ENCODE peak calls at places on chromosomes 13 and 19, in four cellular contexts. One of them, this sample, is unnamed.

GRCh38 chr19:13163609-13164364 is 13.6 kb downstream of the IER2 start:
- DNase-seq in GM12878: no peak
- DNase-seq in SK-N-SH: peak; percentile 94
- DNase-seq in K562: peak; percentile 64
- DNase-seq in this sample: peak; percentile 80

GRCh38 chr19:12946092-12946845 is 607 bp downstream of the RAD23A start:
- DNase-seq in GM12878: no peak
- DNase-seq in SK-N-SH: peak; percentile 85
- DNase-seq in K562: peak; percentile 91
- DNase-seq in this sample: peak; percentile 89

GRCh38 chr13:69644447-69644846 is 463.2 kb upstream of the ATXN8OS start:
- DNase-seq in GM12878: no peak
- DNase-seq in SK-N-SH: no peak
- DNase-seq in K562: no peak
- DNase-seq in this sample: no peak

GRCh38 chr19:16807416-16808274 is 21.6 kb upstream of the SIN3B start:
- DNase-seq in GM12878: no peak
- DNase-seq in SK-N-SH: no peak
- DNase-seq in K562: no peak
- DNase-seq in this sample: no peak

GRCh38 chr13:39036212-39036611 is 1.7 kb downstream of the PROSER1 start:
- DNase-seq in GM12878: no peak
- DNase-seq in SK-N-SH: no peak
- DNase-seq in K562: no peak
- DNase-seq in this sample: no peak

GRCh38 chr19:1672038-1672768 is 19.8 kb upstream of the TCF3 start:
- DNase-seq in GM12878: no peak
- DNase-seq in SK-N-SH: peak; percentile 86
- DNase-seq in K562: peak; percentile 84
- DNase-seq in this sample: peak; percentile 62

GRCh38 chr19:41707502-41707812 is 969 bp upstream of the CEACAM5 start:
- DNase-seq in GM12878: no peak
- DNase-seq in SK-N-SH: no peak
- DNase-seq in K562: peak; percentile 17
- DNase-seq in this sample: peak; percentile 24

GRCh38 chr19:35901854-35902661 is at the start of gene HCST:
- DNase-seq in GM12878: no peak
- DNase-seq in SK-N-SH: no peak
- DNase-seq in K562: no peak
- DNase-seq in this sample: no peak

GRCh38 chr13:102721800-102722231 is 27.0 kb upstream of the METTL21C start:
- DNase-seq in GM12878: no peak
- DNase-seq in SK-N-SH: no peak
- DNase-seq in K562: no peak
- DNase-seq in this sample: no peak

GRCh38 chr19:3818479-3818878 is 32.3 kb upstream of the MATK start:
- DNase-seq in GM12878: no peak
- DNase-seq in SK-N-SH: no peak
- DNase-seq in K562: no peak
- DNase-seq in this sample: no peak

GRCh38 chr13:24709186-24709913 is 29.1 kb downstream of the ATP12A start:
- DNase-seq in GM12878: no peak
- DNase-seq in SK-N-SH: no peak
- DNase-seq in K562: no peak
- DNase-seq in this sample: no peak

GRCh38 chr13:97659602-97660001 is 225.6 kb downstream of the RAP2A start:
- DNase-seq in GM12878: no peak
- DNase-seq in SK-N-SH: peak; percentile 46
- DNase-seq in K562: no peak
- DNase-seq in this sample: peak; percentile 32

GRCh38 chr19:10290876-10291553 is 1.3 kb downstream of the ICAM5 start:
- DNase-seq in GM12878: no peak
- DNase-seq in SK-N-SH: peak; percentile 70
- DNase-seq in K562: peak; percentile 80
- DNase-seq in this sample: peak; percentile 73

GRCh38 chr13:37925878-37926473 is 56.4 kb upstream of the TRPC4 start:
- DNase-seq in GM12878: no peak
- DNase-seq in SK-N-SH: no peak
- DNase-seq in K562: no peak
- DNase-seq in this sample: no peak

GRCh38 chr13:98176777-98177608 is at the start of gene RNF113B:
- DNase-seq in GM12878: no peak
- DNase-seq in SK-N-SH: no peak
- DNase-seq in K562: no peak
- DNase-seq in this sample: no peak

GRCh38 chr19:55452381-55453325 is 8.8 kb downstream of the ISOC2 start:
- DNase-seq in GM12878: no peak
- DNase-seq in SK-N-SH: peak; percentile 98
- DNase-seq in K562: peak; percentile 90
- DNase-seq in this sample: peak; percentile 95

GRCh38 chr19:7699422-7700127 is 2.4 kb downstream of the FCER2 start:
- DNase-seq in GM12878: peak; percentile 73
- DNase-seq in SK-N-SH: no peak
- DNase-seq in K562: peak; percentile 80
- DNase-seq in this sample: no peak

GRCh38 chr13:39379667-39380655 is 223.0 kb downstream of the LHFPL6 start:
- DNase-seq in GM12878: no peak
- DNase-seq in SK-N-SH: no peak
- DNase-seq in K562: no peak
- DNase-seq in this sample: no peak

GRCh38 chr13:56735537-56735942 is 405.2 kb upstream of the PRR20A start:
- DNase-seq in GM12878: no peak
- DNase-seq in SK-N-SH: no peak
- DNase-seq in K562: no peak
- DNase-seq in this sample: peak; percentile 21

GRCh38 chr19:7214329-7215089 is 79.7 kb downstream of the INSR start:
- DNase-seq in GM12878: no peak
- DNase-seq in SK-N-SH: no peak
- DNase-seq in K562: no peak
- DNase-seq in this sample: no peak

GRCh38 chr19:14450168-14450874 is 17.2 kb downstream of the PKN1 start:
- DNase-seq in GM12878: no peak
- DNase-seq in SK-N-SH: peak; percentile 95
- DNase-seq in K562: peak; percentile 100
- DNase-seq in this sample: peak; percentile 100

GRCh38 chr19:27922970-27923369 is 1290.0 kb downstream of the UQCRFS1 start:
- DNase-seq in GM12878: no peak
- DNase-seq in SK-N-SH: no peak
- DNase-seq in K562: no peak
- DNase-seq in this sample: no peak

GRCh38 chr13:48675247-48675646 is 21.5 kb downstream of the CYSLTR2 start:
- DNase-seq in GM12878: no peak
- DNase-seq in SK-N-SH: no peak
- DNase-seq in K562: no peak
- DNase-seq in this sample: no peak

GRCh38 chr13:97192166-97192565 is 30.0 kb upstream of the MBNL2 start:
- DNase-seq in GM12878: no peak
- DNase-seq in SK-N-SH: no peak
- DNase-seq in K562: no peak
- DNase-seq in this sample: no peak

GRCh38 chr13:79423801-79424642 is 18.0 kb upstream of the RBM26 start:
- DNase-seq in GM12878: no peak
- DNase-seq in SK-N-SH: peak; percentile 45
- DNase-seq in K562: peak; percentile 11
- DNase-seq in this sample: no peak

GRCh38 chr13:58619396-58620113 is 988.0 kb downstream of the PCDH17 start:
- DNase-seq in GM12878: no peak
- DNase-seq in SK-N-SH: peak; percentile 60
- DNase-seq in K562: no peak
- DNase-seq in this sample: no peak

GRCh38 chr13:36915106-36915505 is 4.9 kb downstream of the SMAD9 start:
- DNase-seq in GM12878: no peak
- DNase-seq in SK-N-SH: peak; percentile 33
- DNase-seq in K562: no peak
- DNase-seq in this sample: no peak

GRCh38 chr13:99693351-99693750 is 192.1 kb downstream of the TM9SF2 start:
- DNase-seq in GM12878: no peak
- DNase-seq in SK-N-SH: no peak
- DNase-seq in K562: no peak
- DNase-seq in this sample: no peak

GRCh38 chr13:99694251-99694650 is 193.0 kb downstream of the TM9SF2 start:
- DNase-seq in GM12878: no peak
- DNase-seq in SK-N-SH: no peak
- DNase-seq in K562: no peak
- DNase-seq in this sample: no peak

GRCh38 chr13:99691552-99691951 is 190.3 kb downstream of the TM9SF2 start:
- DNase-seq in GM12878: no peak
- DNase-seq in SK-N-SH: no peak
- DNase-seq in K562: no peak
- DNase-seq in this sample: no peak

GRCh38 chr13:99692854-99693253 is 191.6 kb downstream of the TM9SF2 start:
- DNase-seq in GM12878: no peak
- DNase-seq in SK-N-SH: no peak
- DNase-seq in K562: no peak
- DNase-seq in this sample: no peak

DNA sequence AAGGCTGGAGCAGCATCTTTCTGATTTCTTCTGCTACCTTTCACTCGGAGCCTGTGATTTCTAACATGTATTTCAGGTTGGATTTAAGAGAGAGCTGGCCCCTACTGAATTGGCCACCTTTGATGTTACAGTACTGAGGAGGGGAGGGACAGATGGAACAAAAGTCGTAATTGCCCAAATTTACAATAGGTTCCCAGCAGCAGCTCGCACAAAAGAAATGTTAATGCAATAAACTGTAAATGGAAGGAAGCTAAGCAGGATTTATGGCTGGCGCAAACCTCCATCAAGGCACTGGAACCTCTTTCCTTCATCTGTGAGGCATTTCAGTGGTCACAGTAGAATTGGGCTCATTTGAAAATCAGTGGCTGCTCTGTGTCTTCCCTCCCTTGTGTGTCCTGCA is 192.5 kb downstream of the TM9SF2 start:
- DNase-seq in GM12878: no peak
- DNase-seq in SK-N-SH: no peak
- DNase-seq in K562: no peak
- DNase-seq in this sample: no peak
- TF ChIP-seq USF1 in GM12878: no peak
- TF ChIP-seq USF1 in SK-N-SH: no peak
- TF ChIP-seq USF1 in K562: no peak
- TF ChIP-seq USF1 in this sample: no peak

DNA sequence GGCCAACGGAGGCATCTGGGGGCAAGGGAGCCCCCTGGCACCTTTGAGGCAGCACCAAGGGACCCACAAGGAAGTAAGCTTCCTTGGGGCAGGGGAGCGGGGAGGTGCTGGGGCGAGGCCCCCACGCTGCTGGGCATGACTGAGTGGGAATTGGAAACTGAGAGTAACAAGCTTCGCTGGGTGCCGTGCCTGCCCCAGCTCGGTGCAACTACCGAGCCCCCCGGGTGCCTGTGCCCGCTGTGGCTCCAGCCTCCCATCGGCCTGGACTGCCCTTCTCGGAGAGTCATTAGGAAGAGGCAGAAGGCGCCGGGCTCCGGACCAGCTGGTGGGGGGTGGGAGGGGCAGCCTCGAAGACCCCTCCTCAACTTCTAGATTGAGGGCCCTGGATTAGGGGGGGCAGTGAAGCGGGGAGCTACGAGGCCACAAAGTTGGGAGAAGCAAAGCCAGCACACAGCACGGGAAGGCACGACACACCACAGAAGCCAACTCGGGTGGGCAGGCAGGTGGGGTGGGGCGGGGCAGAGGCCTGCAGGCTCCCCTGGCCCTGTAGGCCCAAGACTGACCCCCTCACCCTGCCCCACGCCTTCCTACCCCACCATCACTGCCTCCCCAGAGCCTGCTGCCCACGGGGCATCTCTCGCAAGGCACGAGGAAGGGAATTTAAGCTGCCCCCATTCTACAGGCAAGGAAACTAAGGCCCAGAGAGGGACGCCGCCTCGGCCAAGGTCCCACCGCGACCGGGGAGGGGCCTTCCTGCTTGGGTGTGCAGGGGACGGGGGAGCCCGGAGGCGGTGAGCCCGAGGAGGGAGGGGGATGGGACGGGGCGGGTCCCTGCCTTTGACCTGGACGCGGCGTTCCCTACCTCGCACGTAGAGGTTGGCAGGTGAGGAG is 83.2 kb downstream of the PTPRS start:
- DNase-seq in GM12878: no peak
- DNase-seq in SK-N-SH: no peak
- DNase-seq in K562: no peak
- DNase-seq in this sample: no peak
- TF ChIP-seq USF1 in GM12878: no peak
- TF ChIP-seq USF1 in SK-N-SH: no peak
- TF ChIP-seq USF1 in K562: no peak
- TF ChIP-seq USF1 in this sample: no peak

DNA sequence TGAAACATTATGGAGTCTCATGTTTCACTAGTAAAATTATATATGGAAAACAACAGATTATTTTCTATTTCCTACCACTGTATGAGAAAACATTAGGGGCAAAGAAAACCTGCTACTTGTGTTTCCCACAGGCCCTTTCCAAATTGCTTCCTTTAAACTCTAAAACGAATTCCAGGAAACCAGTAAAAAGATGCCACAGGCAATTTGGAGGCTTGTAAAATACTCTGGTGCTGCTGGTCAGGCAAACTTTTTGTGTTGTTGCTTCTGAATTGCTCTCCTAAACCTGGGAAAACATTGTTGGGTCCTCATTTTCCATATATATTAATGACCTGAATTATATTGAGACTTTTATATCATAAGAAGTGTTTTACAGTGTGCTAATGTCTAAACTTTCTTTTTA is 141.5 kb downstream of the TDRD3 start:
- DNase-seq in GM12878: no peak
- DNase-seq in SK-N-SH: no peak
- DNase-seq in K562: no peak
- DNase-seq in this sample: no peak
- TF ChIP-seq USF1 in GM12878: no peak
- TF ChIP-seq USF1 in SK-N-SH: no peak
- TF ChIP-seq USF1 in K562: no peak
- TF ChIP-seq USF1 in this sample: no peak

GRCh38 chr13:40387775-40388174 is 278.7 kb downstream of the FOXO1 start:
- DNase-seq in GM12878: no peak
- DNase-seq in SK-N-SH: no peak
- DNase-seq in K562: no peak
- DNase-seq in this sample: no peak

GRCh38 chr13:40389081-40389641 is 277.3 kb downstream of the FOXO1 start:
- DNase-seq in GM12878: peak; percentile 4
- DNase-seq in SK-N-SH: no peak
- DNase-seq in K562: no peak
- DNase-seq in this sample: no peak

GRCh38 chr13:40391788-40392187 is 274.7 kb downstream of the FOXO1 start:
- DNase-seq in GM12878: no peak
- DNase-seq in SK-N-SH: no peak
- DNase-seq in K562: no peak
- DNase-seq in this sample: no peak

GRCh38 chr13:40388617-40389016 is 277.8 kb downstream of the FOXO1 start:
- DNase-seq in GM12878: peak; percentile 70
- DNase-seq in SK-N-SH: no peak
- DNase-seq in K562: no peak
- DNase-seq in this sample: no peak

GRCh38 chr13:40390290-40391008 is 276.0 kb downstream of the FOXO1 start:
- DNase-seq in GM12878: no peak
- DNase-seq in SK-N-SH: no peak
- DNase-seq in K562: no peak
- DNase-seq in this sample: no peak
- TF ChIP-seq USF1 in GM12878: no peak
- TF ChIP-seq USF1 in SK-N-SH: no peak
- TF ChIP-seq USF1 in K562: no peak
- TF ChIP-seq USF1 in this sample: no peak

GRCh38 chr13:113033054-113033453 is 64.0 kb downstream of the MCF2L start:
- DNase-seq in GM12878: no peak
- DNase-seq in SK-N-SH: no peak
- DNase-seq in K562: no peak
- DNase-seq in this sample: no peak
- TF ChIP-seq USF1 in GM12878: no peak
- TF ChIP-seq USF1 in SK-N-SH: no peak
- TF ChIP-seq USF1 in K562: no peak
- TF ChIP-seq USF1 in this sample: no peak

This sample was measured in WTC11.